ENCODE peak calls at places on chromosomes 5 and 9, in nine cellular contexts. G is ACHN; Y is T-helper 1 cell; W is activated CD4-positive, alpha-beta T cell treated with anti-CD3 and anti-CD28 coated beads, Interleukin-2, amount 50 U/mL, for 48 hours; Z is T follicular helper cell; T is H9; M is T-helper 2 cell; J is amygdala; D is activated naive CD4-positive, alpha-beta T cell treated with anti-CD3 and anti-CD28 coated beads, Interleukin-2, amount 10 ng/mL, durations not matched to agents 7 days and 5 days. U is an unnamed sample.

GRCh38 chr9:136847827-136848392 is 1.3 kb upstream of the PHPT1 start:
- DNase-seq in G (peak), Y (peak), W (peak), Z (peak), T (peak), M (peak), J (no peak), D (peak), U (peak)

GRCh38 chr5:180441577-180441976 is 52.6 kb upstream of the CNOT6 start:
- DNase-seq in G (no peak), Y (no peak), W (no peak), Z (no peak), T (no peak), M (no peak), J (no peak), D (no peak), U (no peak)

GRCh38 chr9:97857603-97858392 is 4.8 kb downstream of the FOXE1 start:
- DNase-seq in G (no peak), Y (no peak), W (no peak), Z (no peak), T (no peak), M (no peak), J (no peak), D (no peak), U (no peak)

GRCh38 chr9:38414040-38414723 is 10.1 kb downstream of the IGFBPL1 start:
- DNase-seq in G (no peak), Y (no peak), W (no peak), Z (no peak), T (no peak), M (no peak), J (no peak), D (no peak), U (no peak)

GRCh38 chr5:64096771-64097170 is 68.9 kb upstream of the RNF180 start:
- DNase-seq in G (no peak), Y (no peak), W (no peak), Z (no peak), T (no peak), M (no peak), J (no peak), D (no peak), U (no peak)

GRCh38 chr5:54062958-54063357 is 247.4 kb downstream of the ARL15 start:
- DNase-seq in G (no peak), Y (no peak), W (no peak), Z (no peak), T (no peak), M (no peak), J (no peak), D (no peak), U (no peak)

GRCh38 chr5:172920447-172920849 is 38.8 kb upstream of the RPL26L1 start:
- DNase-seq in G (peak), Y (no peak), W (no peak), Z (no peak), T (no peak), M (no peak), J (no peak), D (no peak), U (no peak)

GRCh38 chr9:113638916-113639315 is 175.4 kb downstream of the RGS3 start:
- DNase-seq in G (no peak), Y (no peak), W (no peak), Z (no peak), T (no peak), M (no peak), J (no peak), D (no peak), U (no peak)

GRCh38 chr5:84450617-84451414 is 66.1 kb upstream of the EDIL3 start:
- DNase-seq in G (peak), Y (no peak), W (no peak), Z (no peak), T (no peak), M (no peak), J (no peak), D (no peak), U (no peak)

GRCh38 chr5:26568316-26568715 is 470.1 kb downstream of the CDH9 start:
- DNase-seq in G (no peak), Y (no peak), W (no peak), Z (no peak), T (no peak), M (no peak), J (no peak), D (no peak), U (no peak)